ENCODE peak calls at places on chromosome 5, in eight cellular contexts. One of them, this sample, is unnamed.

GRCh38 chr5:157750320-157750719 is 6.8 kb downstream of the LSM11 start:
- DNase-seq in ovary: no peak
- DNase-seq in endodermal cell: no peak
- DNase-seq in Calu3: no peak
- DNase-seq in endothelial cell: no peak
- DNase-seq in A673: no peak
- DNase-seq in body of pancreas: no peak
- DNase-seq in foreskin fibroblast: no peak
- DNase-seq in this sample: no peak

GRCh38 chr5:167479796-167480195 is 811.6 kb upstream of the WWC1 start:
- DNase-seq in ovary: no peak
- DNase-seq in endodermal cell: no peak
- DNase-seq in Calu3: no peak
- DNase-seq in endothelial cell: no peak
- DNase-seq in A673: no peak
- DNase-seq in body of pancreas: no peak
- DNase-seq in foreskin fibroblast: no peak
- DNase-seq in this sample: no peak

GRCh38 chr5:147509041-147509709 is 693 bp downstream of the DPYSL3 start:
- DNase-seq in ovary: peak; percentile 57
- DNase-seq in endodermal cell: peak; percentile 83
- DNase-seq in Calu3: peak; percentile 48
- DNase-seq in endothelial cell: peak; percentile 29
- DNase-seq in A673: no peak
- DNase-seq in body of pancreas: no peak
- DNase-seq in foreskin fibroblast: no peak
- DNase-seq in this sample: no peak

GRCh38 chr5:170576602-170577584 is 73.1 kb downstream of the KCNIP1 start:
- DNase-seq in ovary: no peak
- DNase-seq in endodermal cell: no peak
- DNase-seq in Calu3: no peak
- DNase-seq in endothelial cell: no peak
- DNase-seq in A673: no peak
- DNase-seq in body of pancreas: no peak
- DNase-seq in foreskin fibroblast: no peak
- DNase-seq in this sample: no peak

GRCh38 chr5:132372542-132372941 is 3.0 kb downstream of the SLC22A5 start:
- DNase-seq in ovary: no peak
- DNase-seq in endodermal cell: no peak
- DNase-seq in Calu3: no peak
- DNase-seq in endothelial cell: no peak
- DNase-seq in A673: no peak
- DNase-seq in body of pancreas: no peak
- DNase-seq in foreskin fibroblast: no peak
- DNase-seq in this sample: no peak

GRCh38 chr5:39541920-39542319 is 117.1 kb upstream of the DAB2 start:
- DNase-seq in ovary: no peak
- DNase-seq in endodermal cell: no peak
- DNase-seq in Calu3: no peak
- DNase-seq in endothelial cell: no peak
- DNase-seq in A673: no peak
- DNase-seq in body of pancreas: no peak
- DNase-seq in foreskin fibroblast: no peak
- DNase-seq in this sample: no peak

GRCh38 chr5:151208481-151208914 is 15.4 kb downstream of the CCDC69 start:
- DNase-seq in ovary: no peak
- DNase-seq in endodermal cell: peak; percentile 27
- DNase-seq in Calu3: no peak
- DNase-seq in endothelial cell: no peak
- DNase-seq in A673: no peak
- DNase-seq in body of pancreas: no peak
- DNase-seq in foreskin fibroblast: no peak
- DNase-seq in this sample: no peak

GRCh38 chr5:15023266-15023665 is 151.7 kb upstream of the ANKH start:
- DNase-seq in ovary: no peak
- DNase-seq in endodermal cell: no peak
- DNase-seq in Calu3: no peak
- DNase-seq in endothelial cell: no peak
- DNase-seq in A673: no peak
- DNase-seq in body of pancreas: no peak
- DNase-seq in foreskin fibroblast: no peak
- DNase-seq in this sample: no peak

GRCh38 chr5:82422751-82423181 is 144.6 kb upstream of the RPS23 start:
- DNase-seq in ovary: no peak
- DNase-seq in endodermal cell: no peak
- DNase-seq in Calu3: no peak
- DNase-seq in endothelial cell: no peak
- DNase-seq in A673: no peak
- DNase-seq in body of pancreas: peak; percentile 9
- DNase-seq in foreskin fibroblast: no peak
- DNase-seq in this sample: no peak

GRCh38 chr5:131747180-131748105 is 49.4 kb downstream of the FNIP1 start:
- DNase-seq in ovary: no peak
- DNase-seq in endodermal cell: no peak
- DNase-seq in Calu3: no peak
- DNase-seq in endothelial cell: no peak
- DNase-seq in A673: no peak
- DNase-seq in body of pancreas: no peak
- DNase-seq in foreskin fibroblast: no peak
- DNase-seq in this sample: peak; percentile 23

GRCh38 chr5:141040093-141040762 is 10.9 kb upstream of the PCDHB1 start:
- DNase-seq in ovary: peak; percentile 26
- DNase-seq in endodermal cell: peak; percentile 90
- DNase-seq in Calu3: peak; percentile 73
- DNase-seq in endothelial cell: peak; percentile 70
- DNase-seq in A673: peak; percentile 96
- DNase-seq in body of pancreas: peak; percentile 74
- DNase-seq in foreskin fibroblast: no peak
- DNase-seq in this sample: no peak

GRCh38 chr5:604391-604831 is 7.7 kb upstream of the CEP72 start:
- DNase-seq in ovary: no peak
- DNase-seq in endodermal cell: no peak
- DNase-seq in Calu3: no peak
- DNase-seq in endothelial cell: no peak
- DNase-seq in A673: no peak
- DNase-seq in body of pancreas: no peak
- DNase-seq in foreskin fibroblast: no peak
- DNase-seq in this sample: no peak

GRCh38 chr5:31639488-31640011 is 619 bp downstream of the PDZD2 start:
- DNase-seq in ovary: peak; percentile 35
- DNase-seq in endodermal cell: peak; percentile 77
- DNase-seq in Calu3: no peak
- DNase-seq in endothelial cell: peak; percentile 20
- DNase-seq in A673: no peak
- DNase-seq in body of pancreas: peak; percentile 7
- DNase-seq in foreskin fibroblast: no peak
- DNase-seq in this sample: no peak

GRCh38 chr5:155883966-155884555 is 442.9 kb upstream of the SGCD start:
- DNase-seq in ovary: no peak
- DNase-seq in endodermal cell: peak; percentile 88
- DNase-seq in Calu3: no peak
- DNase-seq in endothelial cell: no peak
- DNase-seq in A673: peak; percentile 26
- DNase-seq in body of pancreas: no peak
- DNase-seq in foreskin fibroblast: no peak
- DNase-seq in this sample: no peak

GRCh38 chr5:68368686-68369359 is 153.3 kb downstream of the PIK3R1 start:
- DNase-seq in ovary: no peak
- DNase-seq in endodermal cell: no peak
- DNase-seq in Calu3: peak; percentile 24
- DNase-seq in endothelial cell: no peak
- DNase-seq in A673: no peak
- DNase-seq in body of pancreas: no peak
- DNase-seq in foreskin fibroblast: peak; percentile 23
- DNase-seq in this sample: no peak

GRCh38 chr5:120228262-120229031 is 235.7 kb upstream of the PRR16 start:
- DNase-seq in ovary: no peak
- DNase-seq in endodermal cell: peak; percentile 83
- DNase-seq in Calu3: no peak
- DNase-seq in endothelial cell: no peak
- DNase-seq in A673: peak; percentile 1
- DNase-seq in body of pancreas: no peak
- DNase-seq in foreskin fibroblast: no peak
- DNase-seq in this sample: no peak

GRCh38 chr5:905139-905642 is 12.5 kb downstream of the TRIP13 start:
- DNase-seq in ovary: no peak
- DNase-seq in endodermal cell: peak; percentile 11
- DNase-seq in Calu3: no peak
- DNase-seq in endothelial cell: no peak
- DNase-seq in A673: no peak
- DNase-seq in body of pancreas: no peak
- DNase-seq in foreskin fibroblast: no peak
- DNase-seq in this sample: no peak

GRCh38 chr5:98780390-98780789 is 6.9 kb downstream of the RGMB start:
- DNase-seq in ovary: no peak
- DNase-seq in endodermal cell: no peak
- DNase-seq in Calu3: no peak
- DNase-seq in endothelial cell: no peak
- DNase-seq in A673: no peak
- DNase-seq in body of pancreas: no peak
- DNase-seq in foreskin fibroblast: no peak
- DNase-seq in this sample: no peak

GRCh38 chr5:142225141-142225540 is 99.7 kb downstream of the SPRY4 start:
- DNase-seq in ovary: no peak
- DNase-seq in endodermal cell: peak; percentile 54
- DNase-seq in Calu3: no peak
- DNase-seq in endothelial cell: no peak
- DNase-seq in A673: no peak
- DNase-seq in body of pancreas: no peak
- DNase-seq in foreskin fibroblast: no peak
- DNase-seq in this sample: no peak

GRCh38 chr5:14445581-14446290 is 135.9 kb upstream of the OTULINL start:
- DNase-seq in ovary: peak; percentile 39
- DNase-seq in endodermal cell: peak; percentile 88
- DNase-seq in Calu3: no peak
- DNase-seq in endothelial cell: peak; percentile 52
- DNase-seq in A673: peak; percentile 73
- DNase-seq in body of pancreas: no peak
- DNase-seq in foreskin fibroblast: peak; percentile 64
- DNase-seq in this sample: no peak

GRCh38 chr5:137344723-137345322 is 154.3 kb downstream of the SPOCK1 start:
- DNase-seq in ovary: no peak
- DNase-seq in endodermal cell: peak; percentile 90
- DNase-seq in Calu3: peak; percentile 62
- DNase-seq in endothelial cell: peak; percentile 64
- DNase-seq in A673: peak; percentile 80
- DNase-seq in body of pancreas: peak; percentile 68
- DNase-seq in foreskin fibroblast: peak; percentile 56
- DNase-seq in this sample: peak; percentile 32

GRCh38 chr5:77882670-77883257 is 106.6 kb upstream of the TBCA start:
- DNase-seq in ovary: no peak
- DNase-seq in endodermal cell: no peak
- DNase-seq in Calu3: no peak
- DNase-seq in endothelial cell: no peak
- DNase-seq in A673: no peak
- DNase-seq in body of pancreas: no peak
- DNase-seq in foreskin fibroblast: peak; percentile 62
- DNase-seq in this sample: no peak

GRCh38 chr5:172421-172820 is 18.9 kb upstream of the LRRC14B start:
- DNase-seq in ovary: no peak
- DNase-seq in endodermal cell: no peak
- DNase-seq in Calu3: no peak
- DNase-seq in endothelial cell: no peak
- DNase-seq in A673: no peak
- DNase-seq in body of pancreas: no peak
- DNase-seq in foreskin fibroblast: no peak
- DNase-seq in this sample: no peak

DNA sequence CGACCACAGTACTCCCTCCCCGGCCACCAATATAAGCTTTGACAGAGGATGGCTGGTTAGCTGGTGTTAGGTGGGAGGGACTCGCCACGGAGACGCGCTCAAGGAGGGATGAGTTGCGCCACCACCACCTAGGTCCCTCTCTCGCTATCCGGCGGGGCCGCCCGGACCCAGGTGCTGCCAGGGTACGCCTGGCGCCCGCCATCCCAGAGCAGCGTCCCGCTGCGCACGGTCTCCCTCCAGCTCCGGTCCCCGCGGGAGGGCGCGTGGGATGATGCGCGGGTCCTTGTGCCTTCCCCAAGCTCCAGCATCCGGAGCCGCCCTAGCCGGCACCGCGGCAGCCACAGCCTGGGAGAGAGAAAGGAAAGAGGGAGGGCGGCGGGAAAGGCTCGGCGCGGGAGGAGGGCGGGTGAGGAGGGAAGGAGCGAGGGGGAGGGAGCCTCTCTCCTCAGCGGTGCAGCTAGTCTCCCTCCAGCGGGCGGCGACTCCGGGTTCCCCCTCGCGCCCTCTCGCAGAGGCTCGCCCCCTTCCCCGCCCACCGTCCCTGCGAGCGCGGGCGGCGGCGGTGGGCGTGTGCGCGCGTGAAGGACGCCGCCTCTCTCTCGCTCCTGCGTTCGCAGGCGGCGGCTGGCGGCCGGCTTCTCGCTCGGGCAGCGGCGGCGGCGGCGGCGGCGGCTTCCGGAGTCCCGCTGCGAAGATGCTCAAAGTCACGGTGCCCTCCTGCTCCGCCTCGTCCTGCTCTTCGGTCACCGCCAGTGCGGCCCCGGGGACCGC is at the start of gene CAMK4:
- DNase-seq in ovary: peak; percentile 78
- DNase-seq in endodermal cell: peak; percentile 92
- DNase-seq in Calu3: peak; percentile 87
- DNase-seq in endothelial cell: peak; percentile 69
- DNase-seq in A673: peak; percentile 79
- DNase-seq in body of pancreas: peak; percentile 65
- DNase-seq in foreskin fibroblast: peak; percentile 68
- DNase-seq in this sample: peak; percentile 89
- TF ChIP-seq CTCF in ovary: no peak
- TF ChIP-seq CTCF in endodermal cell: peak; percentile 50
- TF ChIP-seq CTCF in Calu3: no peak
- TF ChIP-seq CTCF in endothelial cell: no peak
- TF ChIP-seq CTCF in A673: no peak
- TF ChIP-seq CTCF in body of pancreas: no peak
- TF ChIP-seq CTCF in foreskin fibroblast: no peak
- TF ChIP-seq CTCF in this sample: peak; percentile 51

GRCh38 chr5:93431255-93431654 is 149.8 kb downstream of the NR2F1-AS1 start:
- DNase-seq in ovary: no peak
- DNase-seq in endodermal cell: no peak
- DNase-seq in Calu3: no peak
- DNase-seq in endothelial cell: no peak
- DNase-seq in A673: no peak
- DNase-seq in body of pancreas: no peak
- DNase-seq in foreskin fibroblast: no peak
- DNase-seq in this sample: no peak
- TF ChIP-seq CTCF in ovary: no peak
- TF ChIP-seq CTCF in endodermal cell: no peak
- TF ChIP-seq CTCF in Calu3: no peak
- TF ChIP-seq CTCF in endothelial cell: no peak
- TF ChIP-seq CTCF in A673: no peak
- TF ChIP-seq CTCF in body of pancreas: no peak
- TF ChIP-seq CTCF in foreskin fibroblast: no peak
- TF ChIP-seq CTCF in this sample: no peak

GRCh38 chr5:94908889-94909480 is 290.5 kb downstream of the SLF1 start:
- DNase-seq in ovary: no peak
- DNase-seq in endodermal cell: no peak
- DNase-seq in Calu3: peak; percentile 46
- DNase-seq in endothelial cell: peak; percentile 26
- DNase-seq in A673: peak; percentile 54
- DNase-seq in body of pancreas: no peak
- DNase-seq in foreskin fibroblast: peak; percentile 26
- DNase-seq in this sample: peak; percentile 18
- TF ChIP-seq CTCF in ovary: peak; percentile 9
- TF ChIP-seq CTCF in endodermal cell: peak; percentile 88
- TF ChIP-seq CTCF in Calu3: peak; percentile 64
- TF ChIP-seq CTCF in endothelial cell: peak; percentile 89
- TF ChIP-seq CTCF in A673: peak; percentile 77
- TF ChIP-seq CTCF in body of pancreas: peak; percentile 37
- TF ChIP-seq CTCF in foreskin fibroblast: peak; percentile 70
- TF ChIP-seq CTCF in this sample: peak; percentile 68

GRCh38 chr5:169395136-169395535 is 94.2 kb upstream of the SLIT3 start:
- DNase-seq in ovary: no peak
- DNase-seq in endodermal cell: no peak
- DNase-seq in Calu3: no peak
- DNase-seq in endothelial cell: no peak
- DNase-seq in A673: no peak
- DNase-seq in body of pancreas: no peak
- DNase-seq in foreskin fibroblast: no peak
- DNase-seq in this sample: no peak
- TF ChIP-seq CTCF in ovary: no peak
- TF ChIP-seq CTCF in endodermal cell: no peak
- TF ChIP-seq CTCF in Calu3: no peak
- TF ChIP-seq CTCF in endothelial cell: no peak
- TF ChIP-seq CTCF in A673: no peak
- TF ChIP-seq CTCF in body of pancreas: no peak
- TF ChIP-seq CTCF in foreskin fibroblast: no peak
- TF ChIP-seq CTCF in this sample: no peak